ENCODE peak calls at places on chromosomes 3 and 15, in seven cellular contexts. O, Z, T, F, J, L and R are unnamed samples.

GRCh38 chr3:113275876-113276580 is 64.7 kb downstream of the BOC start:
- DNase-seq in O (no peak), Z (peak; percentile 49), T (no peak), F (no peak), J (peak; percentile 28), L (peak; percentile 58), R (peak; percentile 70)

GRCh38 chr3:149771652-149772271 is 19.5 kb upstream of the COMMD2 start:
- DNase-seq in O (peak; percentile 43), Z (peak; percentile 58), T (peak; percentile 7), F (peak; percentile 14), J (peak; percentile 44), L (peak; percentile 3), R (no peak)

GRCh38 chr15:34365836-34366235 is 1.2 kb downstream of the LPCAT4 start:
- DNase-seq in O (no peak), Z (no peak), T (no peak), F (no peak), J (no peak), L (no peak), R (no peak)

GRCh38 chr3:100893108-100893507 is 100.1 kb downstream of the ABI3BP start:
- DNase-seq in O (no peak), Z (no peak), T (no peak), F (no peak), J (no peak), L (no peak), R (peak; percentile 60)

GRCh38 chr3:141289228-141289772 is 57.7 kb downstream of the PXYLP1 start:
- DNase-seq in O (no peak), Z (no peak), T (no peak), F (no peak), J (no peak), L (no peak), R (no peak)

GRCh38 chr15:57510647-57511046 is 81.1 kb upstream of the MYZAP start:
- DNase-seq in O (no peak), Z (peak; percentile 94), T (no peak), F (no peak), J (peak; percentile 80), L (peak; percentile 46), R (no peak)

GRCh38 chr3:72155391-72156064 is 370.6 kb upstream of the PROK2 start:
- DNase-seq in O (peak; percentile 63), Z (peak; percentile 46), T (no peak), F (no peak), J (no peak), L (peak; percentile 69), R (no peak)

GRCh38 chr15:84982301-84982920 is 755 bp downstream of the PDE8A start:
- DNase-seq in O (peak; percentile 48), Z (peak; percentile 64), T (peak; percentile 20), F (no peak), J (peak; percentile 15), L (no peak), R (peak; percentile 50)

GRCh38 chr3:123750659-123751420 is 133.3 kb downstream of the MYLK start:
- DNase-seq in O (no peak), Z (no peak), T (no peak), F (no peak), J (no peak), L (peak; percentile 67), R (no peak)

GRCh38 chr3:183247190-183247589 is 5.9 kb upstream of the B3GNT5 start:
- DNase-seq in O (no peak), Z (no peak), T (no peak), F (no peak), J (no peak), L (no peak), R (no peak)

GRCh38 chr3:16907245-16907644 is 22.5 kb downstream of the PLCL2 start:
- DNase-seq in O (no peak), Z (no peak), T (no peak), F (no peak), J (no peak), L (no peak), R (no peak)

GRCh38 chr3:94420941-94421340 is 358.1 kb downstream of the NSUN3 start:
- DNase-seq in O (no peak), Z (no peak), T (no peak), F (no peak), J (no peak), L (peak; percentile 36), R (no peak)

GRCh38 chr3:132709761-132710160 is 12.4 kb downstream of the NPHP3 start:
- DNase-seq in O (no peak), Z (no peak), T (no peak), F (no peak), J (no peak), L (peak; percentile 9), R (no peak)

GRCh38 chr3:108883373-108883772 is 60.8 kb downstream of the TRAT1 start:
- DNase-seq in O (no peak), Z (no peak), T (no peak), F (no peak), J (no peak), L (no peak), R (no peak)

GRCh38 chr3:46831841-46832240 is 31.4 kb downstream of the MYL3 start:
- DNase-seq in O (no peak), Z (no peak), T (no peak), F (no peak), J (no peak), L (no peak), R (no peak)

GRCh38 chr3:177447938-177448337 is 250.7 kb upstream of the TBL1XR1 start:
- DNase-seq in O (no peak), Z (peak; percentile 76), T (no peak), F (no peak), J (peak; percentile 88), L (no peak), R (no peak)

GRCh38 chr3:187858711-187859110 is 113.4 kb upstream of the BCL6 start:
- DNase-seq in O (no peak), Z (no peak), T (no peak), F (no peak), J (no peak), L (no peak), R (no peak)

GRCh38 chr3:182796310-182796709 is 3.0 kb downstream of the ATP11B start:
- DNase-seq in O (no peak), Z (no peak), T (no peak), F (no peak), J (no peak), L (no peak), R (no peak)

GRCh38 chr3:138801792-138802191 is 32.9 kb downstream of the PIK3CB start:
- DNase-seq in O (no peak), Z (no peak), T (no peak), F (no peak), J (no peak), L (no peak), R (no peak)

GRCh38 chr3:106750092-106750491 is 627.1 kb upstream of the CCDC54 start:
- DNase-seq in O (no peak), Z (no peak), T (no peak), F (no peak), J (no peak), L (peak; percentile 68), R (no peak)

GRCh38 chr3:129015388-129016105 is 14.4 kb downstream of the EFCC1 start:
- DNase-seq in O (no peak), Z (no peak), T (no peak), F (no peak), J (no peak), L (no peak), R (no peak)

GRCh38 chr3:99128740-99129505 is 227.4 kb upstream of the DCBLD2 start:
- DNase-seq in O (peak; percentile 40), Z (no peak), T (no peak), F (no peak), J (no peak), L (peak; percentile 91), R (no peak)

GRCh38 chr15:100781061-100781960 is 98.3 kb upstream of the ALDH1A3 start:
- DNase-seq in O (peak; percentile 5), Z (no peak), T (no peak), F (peak; percentile 5), J (peak; percentile 1), L (no peak), R (no peak)

DNA sequence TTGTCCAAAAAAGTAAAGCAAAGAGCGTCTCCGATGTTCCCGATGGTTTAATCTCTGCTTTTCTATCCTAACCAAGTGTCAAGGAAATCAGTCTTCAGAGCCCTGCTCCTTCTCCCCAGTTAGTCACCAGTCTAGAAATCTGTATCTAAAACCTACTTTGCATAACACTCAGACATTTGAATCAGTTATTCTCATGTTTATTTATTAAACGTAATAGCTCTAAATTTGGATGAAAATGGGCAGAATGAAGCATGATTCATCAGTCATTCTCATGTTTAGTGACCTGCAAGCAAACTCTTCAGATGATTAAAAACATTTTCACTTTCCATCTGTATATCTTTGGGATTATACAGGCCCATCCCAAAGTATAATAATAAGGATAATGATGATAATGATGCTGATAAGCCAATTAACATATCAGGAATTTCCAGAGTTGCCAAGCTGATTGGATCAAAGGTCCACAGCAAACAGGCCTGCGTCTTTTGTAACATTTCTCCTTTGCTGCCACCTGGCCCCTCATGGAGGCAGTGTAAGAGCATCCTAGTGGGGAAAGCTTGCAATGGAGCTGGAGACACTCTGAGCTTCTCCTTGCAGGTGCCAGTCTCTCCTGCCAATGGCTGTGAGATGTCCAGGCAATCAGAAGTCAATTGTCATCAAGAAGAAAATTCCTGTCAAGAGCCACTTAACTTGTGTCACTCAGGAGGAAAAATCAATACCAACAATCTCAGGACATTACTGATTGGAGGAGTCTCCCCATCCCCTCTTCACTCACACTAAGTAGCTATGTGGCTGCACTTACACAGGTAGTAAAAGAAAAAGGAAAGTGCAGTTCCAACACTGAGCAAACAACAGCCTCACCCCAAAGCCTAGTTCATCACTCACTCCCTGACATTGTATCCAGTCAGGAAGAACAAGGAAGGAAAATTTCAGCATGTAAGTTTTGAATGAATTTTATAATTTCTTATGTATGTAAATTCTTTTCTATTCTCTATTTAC is 273.7 kb downstream of the IGSF11 start:
- DNase-seq in O (no peak), Z (no peak), T (no peak), F (no peak), J (no peak), L (no peak), R (no peak)
- TF ChIP-seq CTCF in O (no peak), Z (no peak), T (no peak), F (peak; percentile 40), J (no peak), L (no peak), R (no peak)

GRCh38 chr3:50428007-50428633 is 68.8 kb upstream of the TMEM115 start:
- DNase-seq in O (no peak), Z (no peak), T (no peak), F (no peak), J (no peak), L (no peak), R (no peak)
- TF ChIP-seq CTCF in O (no peak), Z (no peak), T (no peak), F (no peak), J (no peak), L (peak; percentile 16), R (no peak)

GRCh38 chr3:47850803-47851417 is 48.0 kb downstream of the DHX30 start:
- DNase-seq in O (no peak), Z (no peak), T (no peak), F (no peak), J (no peak), L (no peak), R (no peak)
- TF ChIP-seq CTCF in O (no peak), Z (no peak), T (no peak), F (no peak), J (no peak), L (no peak), R (no peak)

DNA sequence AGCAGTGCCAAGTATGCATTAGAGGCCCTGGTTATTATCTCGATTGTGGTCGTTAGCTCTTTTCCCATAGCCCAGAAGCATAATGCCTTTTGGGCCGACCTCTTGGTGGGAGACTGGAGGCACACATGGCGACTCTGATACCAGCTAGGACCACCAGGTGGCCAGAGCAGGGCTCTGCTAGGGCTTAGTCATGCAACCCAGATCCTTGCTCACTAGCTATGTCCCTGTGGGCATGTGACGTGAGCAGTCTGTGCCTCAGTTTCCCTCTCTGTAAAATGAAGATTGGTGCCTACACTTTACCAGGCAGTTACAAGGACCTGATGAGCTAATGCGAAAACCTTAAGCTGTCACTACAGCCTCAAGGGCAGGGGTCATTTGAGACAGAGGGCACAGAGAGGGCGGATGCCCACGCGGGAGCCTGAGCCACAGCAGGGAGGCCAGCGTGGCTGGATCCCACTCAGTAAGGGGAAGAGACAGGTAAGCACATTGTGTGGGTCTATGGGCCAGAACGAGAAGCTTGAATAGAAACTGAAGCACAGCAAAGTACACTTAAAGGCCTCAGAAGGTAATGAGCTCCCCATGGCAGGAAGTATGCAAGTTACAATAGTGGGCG is 8.8 kb downstream of the KLF15 start:
- DNase-seq in O (peak; percentile 5), Z (no peak), T (no peak), F (peak; percentile 8), J (no peak), L (no peak), R (no peak)
- TF ChIP-seq CTCF in O (no peak), Z (no peak), T (no peak), F (peak; percentile 40), J (no peak), L (peak; percentile 22), R (no peak)